ENCODE peak calls at places on chromosomes 3 and 15, in ten cellular contexts. P is stimulated activated CD8-positive, alpha-beta memory T cell treated with anti-CD3 and anti-CD28 coated beads, Interleukin-15, amount 100 ng/mL, for 1 hour; E is GDM1; O is NCI-H1694 treated with DMSO at 0.1 percent for 48 hours; M is CD14-positive monocyte; D is AG10803; V is activated CD4-positive, alpha-beta T cell treated with anti-CD3 and anti-CD28 coated beads, Interleukin-2, amount 10 ng/mL, durations not matched to agents 7 days and 5 days; N is glutamatergic neuron; J is stimulated activated CD4-positive, alpha-beta T cell treated with anti-CD3 and anti-CD28 coated beads, TNF-alpha, amount 100 ng/mL, for 4 hours; G is activated T-helper 1 cell treated with anti-CD3 and anti-CD28 coated beads, Interleukin-2, amount 50 U/mL, for 16 hours. U is an unnamed sample.

GRCh38 chr15:78880242-78880533 is 7.5 kb downstream of the MORF4L1 start:
- DNase-seq in D (peak), N (no peak), O (no peak), P (no peak), V (no peak), E (no peak), M (no peak), J (no peak), G (no peak), U (no peak)

GRCh38 chr15:99963096-99963825 is 230.0 kb upstream of the LYSMD4 start:
- DNase-seq in J (no peak), O (no peak), P (no peak), E (no peak), N (no peak), M (no peak), V (no peak), D (peak), G (no peak), U (peak)

GRCh38 chr3:128060473-128061381 is 8.5 kb downstream of the SEC61A1 start:
- DNase-seq in E (no peak), O (no peak), M (no peak), V (no peak), N (no peak), G (no peak), J (no peak), P (no peak), D (peak), U (no peak)

GRCh38 chr3:129378949-129379348 is 49.5 kb downstream of the EFCAB12 start:
- DNase-seq in P (no peak), N (no peak), V (no peak), O (no peak), M (no peak), E (no peak), J (no peak), D (no peak), G (no peak), U (no peak)

GRCh38 chr15:65174491-65174890 is 10.7 kb downstream of the CLPX start:
- DNase-seq in N (no peak), G (no peak), O (no peak), M (no peak), E (no peak), D (no peak), P (no peak), V (no peak), J (no peak), U (no peak)

GRCh38 chr3:186757214-186757613 is 26.2 kb upstream of the EIF4A2 start:
- DNase-seq in D (no peak), N (no peak), G (no peak), V (no peak), M (no peak), E (no peak), O (no peak), P (no peak), J (no peak), U (no peak)

GRCh38 chr3:35745802-35746484 is 106.6 kb downstream of the ARPP21 start:
- DNase-seq in J (no peak), N (no peak), M (no peak), P (no peak), D (no peak), E (no peak), G (no peak), V (no peak), O (no peak), U (no peak)

GRCh38 chr3:136343873-136344281 is 93.7 kb downstream of the PCCB start:
- DNase-seq in N (no peak), M (no peak), O (no peak), E (no peak), D (peak), J (no peak), G (no peak), V (no peak), P (no peak), U (no peak)

GRCh38 chr15:62766599-62766998 is 275.9 kb upstream of the TPM1 start:
- DNase-seq in J (no peak), E (no peak), N (no peak), V (no peak), D (no peak), P (no peak), O (no peak), M (no peak), G (no peak), U (no peak)

GRCh38 chr3:179826247-179826637 is 173.4 kb downstream of the USP13 start:
- DNase-seq in N (no peak), M (no peak), P (no peak), E (no peak), G (no peak), J (no peak), V (no peak), D (no peak), O (no peak), U (no peak)

GRCh38 chr15:100911086-100911485 is 8.1 kb upstream of the LRRK1 start:
- DNase-seq in D (no peak), P (no peak), O (no peak), M (no peak), E (no peak), N (no peak), J (no peak), V (no peak), G (no peak), U (no peak)

GRCh38 chr3:16849240-16849639 is 35.5 kb upstream of the PLCL2 start:
- DNase-seq in G (peak), P (peak), M (peak), V (peak), J (no peak), E (no peak), N (peak), D (no peak), O (no peak), U (peak)

GRCh38 chr3:55061619-55062018 is 133.8 kb upstream of the LRTM1 start:
- DNase-seq in V (no peak), G (no peak), J (no peak), O (no peak), M (no peak), E (no peak), N (no peak), D (no peak), P (no peak), U (no peak)

GRCh38 chr15:44738340-44738984 is 2.1 kb downstream of the TRIM69 start:
- DNase-seq in D (peak), O (peak), E (peak), G (no peak), M (no peak), J (no peak), N (no peak), P (no peak), V (no peak), U (no peak)

GRCh38 chr3:48301814-48302194 is 31.7 kb downstream of the SPINK8 start:
- DNase-seq in D (peak), G (no peak), E (no peak), V (peak), N (no peak), P (no peak), M (no peak), J (no peak), O (no peak), U (no peak)

GRCh38 chr3:16059700-16060357 is 114.7 kb upstream of the GALNT15 start:
- DNase-seq in G (no peak), D (no peak), O (no peak), V (no peak), M (no peak), P (no peak), N (no peak), E (no peak), J (no peak), U (no peak)

GRCh38 chr15:66756220-66756769 is 54.3 kb downstream of the SMAD6 start:
- DNase-seq in D (peak), P (no peak), N (no peak), G (no peak), V (no peak), E (no peak), J (no peak), O (no peak), M (no peak), U (no peak)

GRCh38 chr15:74453925-74454763 is 6.8 kb downstream of the UBL7 start:
- DNase-seq in D (no peak), V (no peak), O (no peak), M (no peak), P (no peak), J (no peak), N (no peak), G (no peak), E (no peak), U (no peak)

GRCh38 chr3:138463724-138464489 is 29.5 kb downstream of the ESYT3 start:
- DNase-seq in J (no peak), D (no peak), G (no peak), P (no peak), M (no peak), V (no peak), O (peak), E (no peak), N (no peak), U (no peak)

GRCh38 chr3:125145751-125146475 is 66.6 kb downstream of the SLC12A8 start:
- DNase-seq in P (no peak), E (no peak), D (no peak), O (no peak), J (no peak), G (no peak), M (peak), N (no peak), V (no peak), U (no peak)

GRCh38 chr3:140832883-140833282 is 108.8 kb upstream of the SLC25A36 start:
- DNase-seq in O (no peak), V (peak), M (no peak), N (no peak), P (no peak), E (peak), G (no peak), D (no peak), J (no peak), U (no peak)

GRCh38 chr3:64214002-64214696 is 11.1 kb downstream of the PRICKLE2 start:
- DNase-seq in G (no peak), D (peak), N (no peak), J (no peak), O (no peak), P (no peak), V (no peak), E (no peak), M (no peak), U (no peak)

GRCh38 chr15:34993877-34994276 is 5.8 kb upstream of the ZNF770 start:
- DNase-seq in J (no peak), D (no peak), V (no peak), E (no peak), P (no peak), G (no peak), O (no peak), M (no peak), N (no peak), U (no peak)

GRCh38 chr15:67775265-67775664 is 50.0 kb upstream of the SKOR1 start:
- DNase-seq in M (no peak), G (no peak), D (no peak), N (no peak), J (no peak), P (no peak), E (no peak), V (no peak), O (no peak), U (no peak)

GRCh38 chr15:45884755-45885445 is 250.1 kb downstream of the SQOR start:
- DNase-seq in O (no peak), E (no peak), V (no peak), M (no peak), N (no peak), J (no peak), D (no peak), G (no peak), P (no peak), U (no peak)

GRCh38 chr3:59774613-59775012 is 724.8 kb upstream of the CFAP20DC start:
- DNase-seq in E (no peak), G (no peak), M (no peak), D (peak), N (no peak), P (no peak), O (no peak), J (no peak), V (no peak), U (no peak)

GRCh38 chr3:194352631-194353290 is 1.6 kb upstream of the CPN2 start:
- DNase-seq in E (no peak), V (no peak), O (no peak), J (no peak), P (no peak), N (no peak), M (no peak), G (no peak), D (no peak), U (no peak)

GRCh38 chr3:56303508-56303907 is 164.8 kb downstream of the ERC2 start:
- DNase-seq in N (peak), D (peak), E (no peak), O (no peak), G (no peak), M (no peak), J (no peak), V (no peak), P (no peak), U (no peak)

GRCh38 chr3:42043116-42043796 is 47.9 kb upstream of the TRAK1 start:
- DNase-seq in O (no peak), N (peak), J (no peak), P (no peak), V (no peak), E (no peak), M (no peak), G (no peak), D (peak), U (no peak)

GRCh38 chr3:44954962-44955361 is 21.0 kb downstream of the ZDHHC3 start:
- DNase-seq in V (no peak), G (no peak), J (no peak), D (peak), N (no peak), P (no peak), O (no peak), M (peak), E (no peak), U (no peak)